ENCODE peak calls at places on chromosomes 16 and 17, in four cellular contexts. One of them, this sample, is unnamed. For H3K4me1, the result is how much of the 10 kb centered on the place peaks cover.

GRCh38 chr17:28667870-28668269 is 5.9 kb downstream of the SUPT6H start:
- DNase-seq in spleen: no peak
- DNase-seq in endothelial cell of umbilical vein: no peak
- DNase-seq in HCT116: no peak
- DNase-seq in this sample: no peak

GRCh38 chr17:38584350-38584925 is 21.3 kb downstream of the SRCIN1 start:
- DNase-seq in spleen: peak
- DNase-seq in endothelial cell of umbilical vein: peak
- DNase-seq in HCT116: no peak
- DNase-seq in this sample: peak

GRCh38 chr17:78141437-78142112 is 4.6 kb upstream of the C17orf99 start:
- DNase-seq in spleen: peak
- DNase-seq in endothelial cell of umbilical vein: no peak
- DNase-seq in HCT116: no peak
- DNase-seq in this sample: no peak

GRCh38 chr16:72422308-72422897 is 250.4 kb upstream of the PMFBP1 start:
- DNase-seq in spleen: no peak
- DNase-seq in endothelial cell of umbilical vein: no peak
- DNase-seq in HCT116: no peak
- DNase-seq in this sample: no peak

GRCh38 chr17:2898255-2898926 is 102.2 kb downstream of the RAP1GAP2 start:
- DNase-seq in spleen: no peak
- DNase-seq in endothelial cell of umbilical vein: no peak
- DNase-seq in HCT116: no peak
- DNase-seq in this sample: no peak

GRCh38 chr16:79776243-79776884 is 175.8 kb upstream of the MAF start:
- DNase-seq in spleen: no peak
- DNase-seq in endothelial cell of umbilical vein: no peak
- DNase-seq in HCT116: no peak
- DNase-seq in this sample: peak

GRCh38 chr17:17171991-17172939 is 33.9 kb downstream of the PLD6 start:
- DNase-seq in spleen: peak
- DNase-seq in endothelial cell of umbilical vein: peak
- DNase-seq in HCT116: no peak
- DNase-seq in this sample: no peak

GRCh38 chr17:44176257-44176656 is 5.8 kb downstream of the ASB16 start:
- DNase-seq in spleen: no peak
- DNase-seq in endothelial cell of umbilical vein: no peak
- DNase-seq in HCT116: no peak
- DNase-seq in this sample: no peak

GRCh38 chr16:5298202-5298601 is 200.6 kb upstream of the EEF2KMT start:
- DNase-seq in spleen: no peak
- DNase-seq in endothelial cell of umbilical vein: no peak
- DNase-seq in HCT116: no peak
- DNase-seq in this sample: no peak

GRCh38 chr16:57611184-57611583 is 17.2 kb upstream of the ADGRG1 start:
- DNase-seq in spleen: no peak
- DNase-seq in endothelial cell of umbilical vein: no peak
- DNase-seq in HCT116: no peak
- DNase-seq in this sample: no peak

GRCh38 chr17:42408076-42408475 is 15.0 kb downstream of the CAVIN1 start:
- DNase-seq in spleen: no peak
- DNase-seq in endothelial cell of umbilical vein: peak
- DNase-seq in HCT116: no peak
- DNase-seq in this sample: no peak

GRCh38 chr17:62761884-62762283 is 46.2 kb downstream of the MARCHF10 start:
- DNase-seq in spleen: no peak
- DNase-seq in endothelial cell of umbilical vein: no peak
- DNase-seq in HCT116: no peak
- DNase-seq in this sample: no peak

GRCh38 chr16:3089717-3090592 is 9.1 kb downstream of the ZSCAN10 start:
- DNase-seq in spleen: peak
- DNase-seq in endothelial cell of umbilical vein: no peak
- DNase-seq in HCT116: no peak
- DNase-seq in this sample: no peak

GRCh38 chr17:9817086-9817485 is 4.8 kb downstream of the GSG1L2 start:
- DNase-seq in spleen: no peak
- DNase-seq in endothelial cell of umbilical vein: no peak
- DNase-seq in HCT116: peak
- DNase-seq in this sample: peak

GRCh38 chr16:89922477-89922883 is 662 bp upstream of the TUBB3 start:
- DNase-seq in spleen: no peak
- DNase-seq in endothelial cell of umbilical vein: peak
- DNase-seq in HCT116: peak
- DNase-seq in this sample: no peak

GRCh38 chr17:1620486-1620885 is 8.1 kb downstream of the SLC43A2 start:
- DNase-seq in spleen: no peak
- DNase-seq in endothelial cell of umbilical vein: no peak
- DNase-seq in HCT116: no peak
- DNase-seq in this sample: no peak

GRCh38 chr17:1623057-1623456 is 5.6 kb downstream of the SLC43A2 start:
- DNase-seq in spleen: no peak
- DNase-seq in endothelial cell of umbilical vein: no peak
- DNase-seq in HCT116: no peak
- DNase-seq in this sample: no peak

GRCh38 chr17:1621273-1621954 is 7.2 kb downstream of the SLC43A2 start:
- DNase-seq in spleen: no peak
- DNase-seq in endothelial cell of umbilical vein: no peak
- DNase-seq in HCT116: no peak
- DNase-seq in this sample: no peak

GRCh38 chr17:1612400-1612799 is 16.2 kb downstream of the SLC43A2 start:
- DNase-seq in spleen: no peak
- DNase-seq in endothelial cell of umbilical vein: peak
- DNase-seq in HCT116: no peak
- DNase-seq in this sample: no peak

DNA sequence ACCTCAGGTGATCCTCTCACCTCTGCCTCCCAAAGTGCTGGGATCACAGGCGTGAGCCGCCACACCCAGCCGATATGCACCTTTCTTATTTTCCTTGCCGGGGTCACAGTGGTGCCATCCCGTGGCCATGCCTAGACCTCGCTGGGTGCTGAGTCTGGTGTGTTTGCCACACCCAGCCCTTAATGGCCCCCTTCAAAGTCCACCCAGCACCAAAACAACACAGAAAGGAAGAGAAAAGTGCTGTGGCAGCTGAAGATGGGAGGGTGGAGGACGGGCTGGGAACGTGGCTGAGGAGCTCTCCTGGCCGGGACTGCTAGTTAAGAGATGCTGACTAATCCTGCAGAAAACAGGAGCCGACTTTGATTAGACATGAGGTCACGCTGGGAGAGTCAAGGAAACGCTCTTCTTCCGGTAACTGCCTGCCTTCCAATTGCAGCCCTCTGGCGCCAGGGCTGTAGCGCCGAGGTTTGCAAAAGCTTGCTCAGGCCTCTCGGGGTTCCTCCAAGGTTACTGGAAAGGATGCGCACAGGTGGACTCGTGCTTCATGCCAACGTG is 10.9 kb downstream of the SLC43A2 start:
- DNase-seq in spleen: no peak
- DNase-seq in endothelial cell of umbilical vein: peak
- DNase-seq in HCT116: peak
- DNase-seq in this sample: no peak
- TF ChIP-seq CTCF in spleen: no peak
- TF ChIP-seq CTCF in endothelial cell of umbilical vein: no peak
- TF ChIP-seq CTCF in HCT116: peak
- TF ChIP-seq CTCF in this sample: no peak

GRCh38 chr16:68116256-68116853 is 31.2 kb downstream of the NFATC3 start:
- DNase-seq in spleen: no peak
- DNase-seq in endothelial cell of umbilical vein: peak
- DNase-seq in HCT116: no peak
- DNase-seq in this sample: no peak
- H3K4me1 ChIP-seq in spleen: under half
- H3K4me1 ChIP-seq in endothelial cell of umbilical vein: under half
- H3K4me1 ChIP-seq in HCT116: under half
- H3K4me1 ChIP-seq in this sample: under half

GRCh38 chr17:51299859-51300258 is 39.5 kb downstream of the UTP18 start:
- DNase-seq in spleen: no peak
- DNase-seq in endothelial cell of umbilical vein: no peak
- DNase-seq in HCT116: no peak
- DNase-seq in this sample: no peak

GRCh38 chr17:51298508-51299371 is 38.4 kb downstream of the UTP18 start:
- DNase-seq in spleen: no peak
- DNase-seq in endothelial cell of umbilical vein: peak
- DNase-seq in HCT116: peak
- DNase-seq in this sample: no peak
- TF ChIP-seq POLR2AphosphoS5 in spleen: no peak
- TF ChIP-seq POLR2AphosphoS5 in endothelial cell of umbilical vein: no peak
- TF ChIP-seq POLR2AphosphoS5 in HCT116: peak
- TF ChIP-seq POLR2AphosphoS5 in this sample: no peak

GRCh38 chr17:19785854-19786253 is 37.8 kb upstream of the ALDH3A1 start:
- DNase-seq in spleen: no peak
- DNase-seq in endothelial cell of umbilical vein: no peak
- DNase-seq in HCT116: no peak
- DNase-seq in this sample: no peak
- TF ChIP-seq CTCF in spleen: no peak
- TF ChIP-seq CTCF in endothelial cell of umbilical vein: no peak
- TF ChIP-seq CTCF in HCT116: peak
- TF ChIP-seq CTCF in this sample: no peak